ENCODE peak calls at places on chromosomes 7 and 10, in nine cellular contexts. E, L, D, Q, W, S, M, B and I are unnamed samples.

GRCh38 chr10:14648042-14648765 is 126.5 kb downstream of the FAM107B start:
- DNase-seq in E (peak; percentile 92), L (peak; percentile 90), D (peak; percentile 90), Q (peak; percentile 84), W (peak; percentile 55), S (peak; percentile 37), M (peak; percentile 52), B (no peak), I (no peak)

GRCh38 chr10:91700788-91701444 is 68.0 kb upstream of the PPP1R3C start:
- DNase-seq in E (no peak), L (no peak), D (peak; percentile 23), Q (peak; percentile 75), W (no peak), S (no peak), M (peak; percentile 69), B (no peak), I (peak; percentile 77)

GRCh38 chr7:80923211-80923612 is 4.4 kb upstream of the SEMA3C start:
- DNase-seq in E (peak; percentile 42), L (no peak), D (no peak), Q (no peak), W (no peak), S (no peak), M (no peak), B (no peak), I (no peak)

GRCh38 chr10:50322075-50322474 is 70.8 kb upstream of the ASAH2 start:
- DNase-seq in E (no peak), L (no peak), D (peak; percentile 64), Q (peak; percentile 51), W (no peak), S (no peak), M (peak; percentile 69), B (no peak), I (peak; percentile 68)

GRCh38 chr10:48253970-48254657 is 20.4 kb downstream of the FRMPD2 start:
- DNase-seq in E (no peak), L (no peak), D (no peak), Q (peak; percentile 69), W (no peak), S (no peak), M (peak; percentile 69), B (no peak), I (peak; percentile 73)

GRCh38 chr7:88111136-88111748 is 108.6 kb downstream of the SRI start:
- DNase-seq in E (peak; percentile 21), L (peak; percentile 66), D (peak; percentile 53), Q (peak; percentile 71), W (no peak), S (no peak), M (peak; percentile 74), B (no peak), I (peak; percentile 59)

GRCh38 chr7:47945261-47946015 is 2.8 kb downstream of the PKD1L1 start:
- DNase-seq in E (peak; percentile 83), L (peak; percentile 75), D (peak; percentile 77), Q (peak; percentile 81), W (no peak), S (peak; percentile 42), M (peak; percentile 69), B (peak; percentile 69), I (peak; percentile 77)

GRCh38 chr10:69278446-69278963 is at the start of gene HK1:
- DNase-seq in E (peak; percentile 25), L (no peak), D (peak; percentile 55), Q (peak; percentile 84), W (no peak), S (no peak), M (peak; percentile 35), B (no peak), I (no peak)

GRCh38 chr10:131061221-131061620 is 250.3 kb downstream of the TCERG1L start:
- DNase-seq in E (no peak), L (no peak), D (no peak), Q (no peak), W (no peak), S (no peak), M (no peak), B (no peak), I (no peak)

GRCh38 chr10:49139866-49140195 is 6.0 kb upstream of the FAM170B start:
- DNase-seq in E (no peak), L (no peak), D (peak; percentile 75), Q (peak; percentile 72), W (no peak), S (no peak), M (peak; percentile 94), B (no peak), I (peak; percentile 95)

GRCh38 chr10:77799352-77799751 is 127.2 kb downstream of the DLG5 start:
- DNase-seq in E (no peak), L (no peak), D (no peak), Q (no peak), W (no peak), S (no peak), M (peak; percentile 54), B (no peak), I (no peak)

GRCh38 chr10:13102002-13102794 is 2.2 kb downstream of the OPTN start:
- DNase-seq in E (no peak), L (no peak), D (peak; percentile 81), Q (peak; percentile 69), W (no peak), S (peak; percentile 80), M (no peak), B (no peak), I (no peak)

GRCh38 chr10:5648494-5649457 is 17.6 kb downstream of the ASB13 start:
- DNase-seq in E (no peak), L (no peak), D (no peak), Q (no peak), W (no peak), S (no peak), M (no peak), B (peak; percentile 75), I (no peak)

GRCh38 chr7:66352071-66352470 is 146.9 kb downstream of the TPST1 start:
- DNase-seq in E (no peak), L (no peak), D (no peak), Q (peak; percentile 49), W (no peak), S (no peak), M (peak; percentile 20), B (peak; percentile 60), I (no peak)
- H3K4me3 ChIP-seq in E (no peak overlapping the region), L (no peak overlapping the region), D (no peak overlapping the region), Q (no peak overlapping the region), W (no peak overlapping the region), S (no peak overlapping the region), M (no peak overlapping the region), B (no peak overlapping the region), I (no peak overlapping the region)

GRCh38 chr7:100166966-100167911 is 1.2 kb downstream of the GAL3ST4 start:
- DNase-seq in E (no peak), L (peak; percentile 10), D (no peak), Q (no peak), W (no peak), S (no peak), M (no peak), B (peak; percentile 62), I (no peak)

GRCh38 chr7:100170111-100170897 is 1.9 kb upstream of the GAL3ST4 start:
- DNase-seq in E (no peak), L (no peak), D (no peak), Q (no peak), W (no peak), S (no peak), M (no peak), B (peak; percentile 33), I (no peak)

GRCh38 chr7:100169147-100169850 is 882 bp upstream of the GAL3ST4 start:
- DNase-seq in E (no peak), L (no peak), D (no peak), Q (no peak), W (no peak), S (no peak), M (no peak), B (peak; percentile 40), I (no peak)

GRCh38 chr7:100166317-100166940 is 2.0 kb downstream of the GAL3ST4 start:
- DNase-seq in E (no peak), L (peak; percentile 8), D (no peak), Q (no peak), W (no peak), S (no peak), M (no peak), B (peak; percentile 59), I (no peak)

DNA sequence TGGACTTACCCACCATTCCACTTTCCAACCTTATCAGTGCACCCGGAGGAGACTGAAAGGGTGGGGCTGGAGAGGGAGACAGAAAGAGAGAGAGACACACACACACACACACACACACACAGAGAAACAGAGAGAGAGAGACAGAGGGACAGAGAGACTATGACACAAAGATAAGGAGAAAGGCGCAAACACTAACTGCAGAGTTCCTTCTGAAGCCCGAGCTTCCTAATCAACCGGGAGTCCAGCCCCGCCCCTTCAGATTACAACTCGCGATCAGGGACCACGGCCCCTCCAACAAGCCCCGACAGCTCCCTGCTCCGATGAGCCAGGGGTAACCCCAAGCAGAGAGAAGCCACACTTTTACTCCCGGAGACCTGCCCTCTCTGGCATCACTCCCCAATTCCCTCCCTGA is 499 bp downstream of the GAL3ST4 start:
- DNase-seq in E (peak; percentile 20), L (peak; percentile 23), D (no peak), Q (no peak), W (no peak), S (no peak), M (peak; percentile 22), B (no peak), I (no peak)
- H3K4me3 ChIP-seq in E (peak overlapping the region; percentile 5), L (peak overlapping the region; percentile 27), D (peak overlapping the region; percentile 58), Q (peak overlapping the region; percentile 48), W (peak overlapping the region; percentile 60), S (peak overlapping the region; percentile 38), M (peak overlapping the region; percentile 51), B (peak overlapping the region; percentile 65), I (peak overlapping the region; percentile 72)

DNA sequence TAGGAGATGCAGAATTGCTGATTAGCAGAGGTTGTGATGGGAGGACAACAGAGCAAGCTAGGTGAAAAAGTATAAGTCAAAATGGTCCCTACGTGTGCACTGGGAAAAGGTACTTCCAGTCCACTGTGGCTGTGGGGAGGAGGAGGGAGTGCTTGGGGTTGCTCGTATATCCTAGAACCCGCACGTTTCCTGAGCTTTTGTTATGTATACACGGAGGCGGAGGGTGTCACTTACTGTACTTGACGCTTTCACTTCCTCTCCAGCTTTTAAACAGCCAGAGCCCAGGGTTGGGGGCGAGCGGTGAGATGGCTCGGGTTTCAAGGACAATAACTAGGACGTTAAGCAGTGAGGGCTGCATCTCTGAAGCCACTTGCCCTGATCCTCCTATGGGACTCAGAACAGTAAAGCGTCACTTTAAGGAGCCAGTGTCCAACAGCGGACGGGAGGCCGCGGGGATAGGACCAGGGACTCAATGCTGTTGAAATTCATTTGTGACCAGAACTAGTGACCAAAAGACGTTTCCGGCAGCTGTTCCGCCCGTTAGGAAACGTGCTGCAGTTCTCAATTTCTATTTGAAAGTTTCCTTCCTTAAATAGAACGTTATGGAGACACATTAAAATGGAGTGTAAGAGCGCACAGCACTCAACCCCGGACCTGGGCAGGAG is 985 bp upstream of the ETV1 start:
- DNase-seq in E (peak; percentile 90), L (peak; percentile 14), D (peak; percentile 61), Q (peak; percentile 56), W (peak; percentile 9), S (peak; percentile 41), M (peak; percentile 72), B (peak; percentile 41), I (peak; percentile 54)
- H3K4me3 ChIP-seq in E (peak overlapping the region; percentile 88), L (no peak overlapping the region), D (peak overlapping the region; percentile 75), Q (peak overlapping the region; percentile 87), W (peak overlapping the region; percentile 94), S (peak overlapping the region; percentile 70), M (peak overlapping the region; percentile 77), B (peak overlapping the region; percentile 70), I (peak overlapping the region; percentile 77)

DNA sequence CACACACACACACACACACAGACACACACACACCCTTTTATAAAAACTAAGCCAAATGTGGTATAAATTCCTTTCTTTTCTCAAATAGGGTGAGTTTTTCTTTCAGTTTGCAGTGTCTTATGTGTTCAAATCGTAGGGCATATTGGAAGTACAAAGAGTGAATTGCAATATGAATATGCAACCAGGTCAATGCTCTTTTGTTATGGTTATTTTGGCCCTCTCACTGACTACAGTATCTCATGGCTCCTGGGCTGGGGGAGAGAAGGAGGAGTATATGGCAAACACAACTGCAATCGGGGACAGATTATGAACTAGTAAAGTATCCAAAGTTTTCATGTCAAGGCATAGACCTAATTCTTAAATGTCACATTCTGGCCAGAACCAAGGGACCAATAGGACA is 301.9 kb downstream of the PLXDC2 start:
- DNase-seq in E (no peak), L (no peak), D (no peak), Q (no peak), W (no peak), S (no peak), M (no peak), B (no peak), I (no peak)
- H3K4me3 ChIP-seq in E (no peak overlapping the region), L (no peak overlapping the region), D (no peak overlapping the region), Q (no peak overlapping the region), W (no peak overlapping the region), S (no peak overlapping the region), M (no peak overlapping the region), B (no peak overlapping the region), I (no peak overlapping the region)